ENCODE peak calls at places on chromosomes 12 and 14, in four cellular contexts. M, P, J and H are unnamed samples. For H3K79me2, the result is how much of the 10 kb centered on the place peaks cover.

GRCh38 chr14:69928111-69928523 is 48.9 kb downstream of the SMOC1 start:
- DNase-seq in P (no peak), M (no peak), J (no peak), H (no peak)

GRCh38 chr14:28987516-28987915 is 220.9 kb downstream of the FOXG1 start:
- DNase-seq in J (no peak), P (no peak), M (no peak), H (no peak)

GRCh38 chr14:68047910-68048309 is 228.3 kb downstream of the RAD51B start:
- DNase-seq in P (no peak), J (no peak), M (no peak), H (no peak)

GRCh38 chr14:68103841-68104240 is 284.3 kb downstream of the RAD51B start:
- DNase-seq in J (no peak), P (no peak), M (no peak), H (peak)

GRCh38 chr12:78120866-78121590 is 290.3 kb downstream of the NAV3 start:
- DNase-seq in J (no peak), M (peak), P (no peak), H (no peak)

GRCh38 chr12:54759751-54760150 is 94.6 kb upstream of the MUCL1 start:
- DNase-seq in M (peak), J (peak), P (peak), H (peak)

GRCh38 chr14:90956273-90956672 is 104.2 kb downstream of the RPS6KA5 start:
- DNase-seq in P (no peak), M (no peak), J (no peak), H (no peak)

GRCh38 chr14:104876251-104876699 is 11.2 kb downstream of the CEP170B start:
- DNase-seq in P (peak), J (peak), M (peak), H (peak)

GRCh38 chr12:68899251-68899771 is 33.7 kb downstream of the CPM start:
- DNase-seq in P (no peak), J (no peak), M (no peak), H (peak)

GRCh38 chr14:59036134-59036533 is 152.3 kb upstream of the DAAM1 start:
- DNase-seq in P (no peak), J (no peak), M (no peak), H (no peak)

GRCh38 chr12:19234171-19234704 is 104.7 kb downstream of the PLEKHA5 start:
- DNase-seq in J (no peak), M (no peak), P (no peak), H (peak)

GRCh38 chr12:122861586-122861970 is 26.3 kb downstream of the HIP1R start:
- DNase-seq in P (no peak), M (no peak), J (no peak), H (no peak)

DNA sequence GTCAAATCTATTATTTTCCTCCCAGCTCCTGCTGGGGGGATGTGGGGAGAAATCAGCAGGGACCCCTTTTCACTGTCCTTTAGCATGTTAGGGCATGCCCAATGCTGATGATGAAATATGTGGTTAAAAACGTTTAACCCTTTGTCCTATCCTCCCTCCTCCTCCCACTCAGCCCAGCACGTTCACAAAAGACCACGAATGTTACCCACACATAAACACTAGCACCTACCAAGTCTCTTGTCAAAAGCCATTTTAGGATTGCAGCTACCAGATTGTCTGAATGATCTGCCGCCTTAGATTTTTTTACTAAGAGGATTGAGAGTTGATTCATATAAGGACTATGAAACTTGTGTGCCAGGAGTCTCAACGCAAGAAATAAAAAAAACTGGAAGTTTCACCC is 70.4 kb downstream of the TBK1 start:
- DNase-seq in M (no peak), J (no peak), P (no peak), H (no peak)
- H2BK120ac ChIP-seq in M (no peak), J (peak), P (peak), H (peak)

GRCh38 chr14:60648169-60648933 is 926 bp downstream of the SIX1 start:
- DNase-seq in M (no peak), J (no peak), P (peak), H (peak)
- H3K79me2 ChIP-seq in M (under half), J (under half), P (under half), H (under half)

GRCh38 chr12:12874014-12874413 is 17.3 kb upstream of the GPRC5A start:
- DNase-seq in P (no peak), J (no peak), M (no peak), H (no peak)

GRCh38 chr12:12881495-12881894 is 9.9 kb upstream of the GPRC5A start:
- DNase-seq in J (no peak), P (no peak), M (no peak), H (no peak)

GRCh38 chr12:12877145-12877544 is 14.2 kb upstream of the GPRC5A start:
- DNase-seq in P (no peak), M (no peak), J (no peak), H (no peak)

GRCh38 chr12:12880537-12880936 is 10.8 kb upstream of the GPRC5A start:
- DNase-seq in P (no peak), J (no peak), M (no peak), H (no peak)

GRCh38 chr12:12877789-12878455 is 13.4 kb upstream of the GPRC5A start:
- DNase-seq in M (no peak), P (no peak), J (no peak), H (no peak)
- H2BK120ac ChIP-seq in M (no peak), P (peak), J (no peak), H (no peak)

GRCh38 chr12:56299308-56299852 is 750 bp downstream of the CS start:
- DNase-seq in J (no peak), P (no peak), M (no peak), H (peak)
- H3K79me2 ChIP-seq in J (under half), P (under half), M (under half), H (under half)

DNA sequence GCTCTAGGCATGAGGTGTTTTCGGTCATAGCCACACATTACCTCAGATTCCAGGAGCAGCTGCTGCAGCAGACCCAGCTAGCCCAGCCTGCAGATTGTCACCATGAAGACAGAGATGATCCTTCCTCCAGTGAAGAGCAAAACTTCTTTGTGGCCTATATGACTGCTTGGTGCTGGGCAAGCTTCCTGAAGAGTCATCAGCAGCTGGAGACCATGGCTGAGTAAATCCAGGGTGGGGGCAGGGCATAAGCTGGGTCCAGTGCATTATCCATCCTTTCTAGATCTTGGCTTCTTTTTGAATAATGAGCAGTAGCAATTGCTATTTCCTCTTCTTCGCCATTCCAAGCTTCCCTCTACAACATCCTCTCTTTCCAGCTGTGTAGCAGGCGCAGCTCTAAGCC is 373.1 kb upstream of the DDHD1 start:
- DNase-seq in M (no peak), J (no peak), P (no peak), H (no peak)
- H2BK120ac ChIP-seq in M (no peak), J (no peak), P (no peak), H (no peak)